ENCODE peak calls at places on chromosome 16, in eight cellular contexts. M is Caco-2; V is GM23338; W is stomach; F is heart right ventricle; Y is OCI-LY7; H is tibial nerve; P is CD8-positive, alpha-beta T cell. D is an unnamed sample.

GRCh38 chr16:66750279-66751134 is 902 bp downstream of the DYNC1LI2 start:
- DNase-seq in Y (peak; percentile 16), M (no peak), F (no peak), V (no peak), W (no peak), H (no peak), P (no peak), D (no peak)

GRCh38 chr16:67271446-67271845 is 7.9 kb upstream of the PLEKHG4 start:
- DNase-seq in M (no peak), V (no peak), F (no peak), W (no peak), H (no peak), P (no peak), Y (no peak), D (no peak)

GRCh38 chr16:67342616-67343015 is 16.0 kb downstream of the LRRC36 start:
- DNase-seq in V (no peak), Y (no peak), W (no peak), M (no peak), H (no peak), F (no peak), P (no peak), D (no peak)

GRCh38 chr16:9165601-9166220 is 74.3 kb downstream of the HAPSTR1 start:
- DNase-seq in V (no peak), W (no peak), H (no peak), P (no peak), Y (no peak), M (no peak), F (no peak), D (no peak)

GRCh38 chr16:21597571-21598030 is 1.8 kb upstream of the METTL9 start:
- DNase-seq in V (no peak), W (no peak), Y (peak; percentile 39), F (no peak), M (no peak), H (no peak), P (no peak), D (no peak)

GRCh38 chr16:68401871-68402747 is 46.2 kb downstream of the SMPD3 start:
- DNase-seq in W (no peak), P (no peak), M (no peak), F (no peak), Y (no peak), H (no peak), V (no peak), D (no peak)

GRCh38 chr16:17784073-17784472 is 313.3 kb upstream of the XYLT1 start:
- DNase-seq in P (no peak), H (no peak), W (no peak), M (peak; percentile 25), Y (peak; percentile 3), F (no peak), V (peak; percentile 86), D (peak; percentile 10)

GRCh38 chr16:23131436-23131835 is 17.8 kb downstream of the USP31 start:
- DNase-seq in Y (no peak), P (no peak), W (no peak), V (no peak), H (no peak), M (no peak), F (no peak), D (no peak)

GRCh38 chr16:68486671-68487495 is 38.6 kb upstream of the SMPD3 start:
- DNase-seq in W (no peak), H (no peak), V (no peak), F (no peak), Y (peak; percentile 67), P (no peak), M (no peak), D (no peak)

GRCh38 chr16:87390641-87391323 is 1.4 kb upstream of the MAP1LC3B start:
- DNase-seq in H (no peak), W (no peak), M (no peak), Y (no peak), V (no peak), P (no peak), F (no peak), D (no peak)

GRCh38 chr16:89322381-89323119 is 105.0 kb downstream of the ZNF778 start:
- DNase-seq in P (no peak), W (no peak), V (peak; percentile 87), F (peak; percentile 49), H (no peak), M (no peak), Y (no peak), D (no peak)

GRCh38 chr16:51151435-51151950 is 423 bp upstream of the SALL1 start:
- DNase-seq in F (peak; percentile 63), H (no peak), P (no peak), M (no peak), V (peak; percentile 92), Y (no peak), W (peak; percentile 39), D (no peak)

GRCh38 chr16:21167360-21167759 is 8.9 kb downstream of the LDAF1 start:
- DNase-seq in H (no peak), M (no peak), W (no peak), P (no peak), Y (no peak), V (no peak), F (no peak), D (no peak)

GRCh38 chr16:66923866-66924265 is 1.5 kb downstream of the RRAD start:
- DNase-seq in W (no peak), F (no peak), V (no peak), Y (no peak), H (no peak), M (no peak), P (no peak), D (no peak)

GRCh38 chr16:933581-933980 is 37.2 kb downstream of the LMF1 start:
- DNase-seq in H (no peak), P (no peak), V (no peak), M (no peak), W (no peak), Y (no peak), F (no peak), D (no peak)

GRCh38 chr16:937723-938122 is 33.1 kb downstream of the LMF1 start:
- DNase-seq in V (no peak), P (no peak), M (no peak), Y (no peak), W (no peak), F (no peak), H (no peak), D (no peak)

GRCh38 chr16:934178-934577 is 36.6 kb downstream of the LMF1 start:
- DNase-seq in F (no peak), P (no peak), M (no peak), H (no peak), Y (no peak), W (no peak), V (no peak), D (no peak)

GRCh38 chr16:937311-937710 is 33.5 kb downstream of the LMF1 start:
- DNase-seq in V (no peak), P (no peak), M (no peak), F (no peak), Y (no peak), W (no peak), H (no peak), D (no peak)

DNA sequence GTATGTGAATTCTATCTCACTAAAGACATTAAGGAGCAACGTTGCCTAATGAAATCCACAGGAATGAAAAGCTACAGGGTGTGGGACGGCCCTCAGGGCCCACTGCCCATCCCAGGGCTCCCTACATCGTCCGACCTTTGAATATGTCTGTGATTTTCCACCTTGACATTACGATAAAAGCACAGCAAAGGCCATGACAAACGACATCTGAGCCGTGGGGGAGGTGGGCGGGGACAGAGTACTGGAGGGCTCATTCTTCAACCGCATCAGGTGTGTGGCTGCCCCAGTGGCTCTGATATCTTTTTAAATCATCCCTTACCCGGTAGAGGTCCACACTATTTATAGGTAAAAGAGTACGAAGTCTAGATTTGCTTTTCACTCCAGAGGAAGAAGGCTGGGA is 35.1 kb downstream of the LMF1 start:
- DNase-seq in P (no peak), F (no peak), V (no peak), W (no peak), H (no peak), M (no peak), Y (no peak), D (no peak)
- TF ChIP-seq CTCF in P (no peak), F (no peak), V (no peak), W (no peak), H (no peak), M (no peak), Y (no peak), D (no peak)

DNA sequence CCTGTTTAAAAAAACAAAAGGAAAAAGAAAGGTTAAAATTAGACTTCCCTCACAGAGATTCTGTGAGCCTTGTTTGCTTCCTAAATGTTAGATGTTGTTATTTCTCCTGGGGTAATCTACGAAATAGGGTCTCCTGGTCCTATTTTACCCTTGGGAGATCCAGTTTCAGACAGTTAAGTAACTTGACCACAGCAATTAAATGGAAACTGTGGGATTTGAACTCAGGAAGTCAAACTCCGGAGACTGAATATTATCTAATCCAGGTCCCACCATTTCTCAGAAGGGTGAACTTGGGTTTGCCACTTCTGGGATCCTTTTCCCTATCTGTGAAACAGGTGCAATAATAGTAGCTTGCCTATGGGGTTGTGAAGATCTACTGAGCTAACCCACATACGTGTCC is 6.4 kb upstream of the TMC5 start:
- DNase-seq in P (no peak), Y (no peak), M (no peak), W (no peak), V (no peak), H (no peak), F (no peak), D (no peak)
- H3K4me3 ChIP-seq in P (no peak overlapping the region), Y (no peak overlapping the region), M (peak overlapping the region; percentile 55), W (peak overlapping the region; percentile 54), V (peak overlapping the region; percentile 53), H (no peak overlapping the region), F (no peak overlapping the region), D (no peak overlapping the region)

DNA sequence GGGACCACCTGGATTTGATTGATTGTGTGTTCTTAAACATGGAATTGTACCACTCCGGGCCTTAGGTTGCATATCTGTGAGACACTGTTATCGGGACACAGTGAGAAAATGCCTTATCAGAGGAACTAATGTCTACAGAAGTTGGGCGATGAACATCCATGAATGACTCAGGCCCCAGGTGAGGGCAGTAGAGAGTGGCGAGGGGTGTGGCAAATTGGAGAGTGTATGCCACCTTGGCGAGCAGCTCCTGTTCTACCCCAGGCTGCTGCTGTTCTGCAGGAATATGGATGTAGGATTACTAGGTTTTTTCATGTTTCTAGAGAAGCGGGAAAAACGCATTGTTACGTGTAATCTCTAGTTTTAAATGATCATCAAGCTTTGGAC is 38.8 kb downstream of the CLEC16A start:
- DNase-seq in F (no peak), H (no peak), P (peak; percentile 16), V (no peak), Y (peak; percentile 36), M (no peak), W (peak; percentile 44), D (no peak)
- TF ChIP-seq CTCF in F (no peak), H (no peak), P (no peak), V (peak; percentile 12), Y (peak; percentile 73), M (peak; percentile 7), W (no peak), D (peak; percentile 19)

DNA sequence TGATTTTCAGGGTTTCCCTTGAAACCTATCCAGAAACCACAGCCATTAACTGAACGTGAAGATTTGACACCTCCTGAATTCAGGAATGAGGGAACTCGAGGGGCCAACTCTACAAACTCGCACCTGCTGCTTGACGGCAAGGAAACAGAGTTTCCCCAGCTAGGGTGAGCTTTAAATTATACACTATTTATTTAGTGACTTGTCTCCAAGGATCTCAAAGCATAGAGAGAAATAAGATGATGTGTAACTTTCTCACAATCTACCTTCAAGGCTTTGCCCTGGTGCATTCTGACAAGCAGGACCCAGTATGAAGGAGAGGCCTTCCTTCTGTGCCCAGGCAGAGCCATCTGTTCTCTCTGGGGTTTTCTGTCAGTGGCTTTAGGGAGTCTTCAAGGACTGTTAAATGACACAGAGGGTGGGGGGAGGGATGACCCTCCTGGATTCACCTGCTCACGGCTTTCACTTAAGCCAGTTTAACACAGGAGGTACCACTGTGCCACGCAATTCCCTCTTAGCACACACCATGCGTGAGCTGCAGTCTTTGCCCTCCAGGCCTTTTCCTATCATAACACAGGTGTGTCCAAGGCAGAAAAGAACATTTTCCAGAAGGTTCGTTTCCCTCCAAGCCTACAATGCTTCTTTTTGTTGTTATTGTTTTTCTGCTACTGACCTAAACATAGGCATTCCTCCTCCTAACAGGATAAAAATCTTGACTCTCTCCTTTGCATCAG is 1.3 kb downstream of the ZFHX3 start:
- DNase-seq in V (no peak), W (no peak), P (no peak), Y (no peak), F (no peak), M (no peak), H (no peak), D (no peak)
- H3K4me3 ChIP-seq in V (peak overlapping the region; percentile 68), W (peak overlapping the region; percentile 74), P (no peak overlapping the region), Y (no peak overlapping the region), F (peak overlapping the region; percentile 89), M (peak overlapping the region; percentile 92), H (peak overlapping the region; percentile 91), D (peak overlapping the region; percentile 64)

D was measured in LNCaP clone FGC.